ENCODE peak calls at places on chromosome 17, in seven cellular contexts. L, O, I, Y, Q, V and F are unnamed samples.

GRCh38 chr17:8375738-8376259 is 705 bp downstream of the KRABD2 start:
- DNase-seq in O (no peak), L (no peak), Y (no peak), Q (peak), I (peak), V (no peak), F (peak)

GRCh38 chr17:82214012-82214628 is 1.5 kb upstream of the CCDC57 start:
- DNase-seq in Y (peak), L (no peak), V (no peak), Q (no peak), O (no peak), I (no peak), F (no peak)

GRCh38 chr17:8015957-8016631 is 13.7 kb downstream of the GUCY2D start:
- DNase-seq in L (no peak), I (no peak), Q (no peak), V (no peak), O (no peak), Y (no peak), F (no peak)

GRCh38 chr17:17520599-17521232 is 24.5 kb upstream of the RASD1 start:
- DNase-seq in I (no peak), O (no peak), V (no peak), Q (no peak), Y (no peak), L (no peak), F (no peak)

GRCh38 chr17:17156511-17156910 is 49.6 kb downstream of the PLD6 start:
- DNase-seq in Y (no peak), V (no peak), Q (no peak), O (no peak), I (peak), L (no peak), F (peak)

GRCh38 chr17:82200743-82201497 is 11.7 kb downstream of the CCDC57 start:
- DNase-seq in Q (peak), I (no peak), L (no peak), V (no peak), O (no peak), Y (no peak), F (no peak)

GRCh38 chr17:48134912-48135480 is 27.4 kb downstream of the SNX11 start:
- DNase-seq in Q (no peak), O (no peak), V (peak), I (no peak), L (no peak), Y (peak), F (no peak)

GRCh38 chr17:28381141-28381825 is 9.8 kb downstream of the SARM1 start:
- DNase-seq in I (peak), V (peak), Q (no peak), O (no peak), Y (no peak), L (no peak), F (peak)

GRCh38 chr17:64057701-64058263 is 37.3 kb upstream of the ICAM2 start:
- DNase-seq in Y (no peak), Q (peak), V (no peak), L (no peak), I (no peak), O (no peak), F (no peak)

GRCh38 chr17:6496116-6496481 is 51.8 kb downstream of the PIMREG start:
- DNase-seq in V (peak), Y (peak), Q (no peak), L (no peak), O (no peak), I (no peak), F (no peak)

GRCh38 chr17:41338961-41339485 is 11.6 kb downstream of the KRT33A start:
- DNase-seq in Y (no peak), O (no peak), L (no peak), I (peak), Q (peak), V (no peak), F (peak)

GRCh38 chr17:8162997-8163977 is 539 bp upstream of the VAMP2 start:
- DNase-seq in L (no peak), V (peak), I (no peak), Q (no peak), Y (no peak), O (no peak), F (no peak)

GRCh38 chr17:73657473-73658116 is 13.3 kb upstream of the SDK2 start:
- DNase-seq in Q (peak), V (peak), I (peak), O (peak), L (peak), Y (peak), F (peak)

GRCh38 chr17:33481652-33482051 is 188.6 kb upstream of the ASIC2 start:
- DNase-seq in O (no peak), Y (no peak), Q (no peak), V (no peak), L (no peak), I (no peak), F (no peak)

GRCh38 chr17:79322216-79323123 is 247.8 kb downstream of the ENGASE start:
- DNase-seq in Q (no peak), I (no peak), V (no peak), Y (no peak), O (no peak), L (no peak), F (no peak)

GRCh38 chr17:74960739-74961342 is 11.7 kb downstream of the HID1 start:
- DNase-seq in L (no peak), O (peak), Q (peak), Y (peak), V (peak), I (peak), F (peak)

GRCh38 chr17:16191604-16192003 is 23.7 kb downstream of the NCOR1 start:
- DNase-seq in Q (no peak), V (no peak), Y (no peak), I (peak), O (no peak), L (no peak), F (peak)

GRCh38 chr17:78600181-78600651 is 23.0 kb upstream of the DNAH17 start:
- DNase-seq in I (peak), L (no peak), Y (no peak), V (no peak), O (no peak), Q (no peak), F (peak)

GRCh38 chr17:63479495-63480184 is 2.8 kb downstream of the ACE start:
- DNase-seq in O (no peak), L (no peak), V (no peak), Y (no peak), I (no peak), Q (no peak), F (no peak)

GRCh38 chr17:29621751-29622194 is 939 bp downstream of the CORO6 start:
- DNase-seq in V (no peak), L (no peak), Q (no peak), I (no peak), Y (no peak), O (no peak), F (peak)

GRCh38 chr17:83062818-83063671 is 16.4 kb upstream of the METRNL start:
- DNase-seq in O (no peak), I (no peak), Y (no peak), V (no peak), Q (no peak), L (no peak), F (no peak)

GRCh38 chr17:11628831-11629230 is 30.6 kb downstream of the DNAH9 start:
- DNase-seq in Y (no peak), L (no peak), I (no peak), V (no peak), Q (no peak), O (no peak), F (no peak)

GRCh38 chr17:7114241-7114874 is at the start of gene ASGR2:
- DNase-seq in V (no peak), L (no peak), I (no peak), O (no peak), Q (no peak), Y (no peak), F (no peak)

GRCh38 chr17:70613681-70614080 is 444.3 kb downstream of the KCNJ2 start:
- DNase-seq in Q (peak), L (no peak), Y (no peak), O (no peak), V (no peak), I (peak), F (no peak)

GRCh38 chr17:77696151-77696719 is 262.3 kb upstream of the TNRC6C start:
- DNase-seq in Y (no peak), V (no peak), O (no peak), L (no peak), Q (no peak), I (no peak), F (no peak)

GRCh38 chr17:58666858-58667267 is 25.0 kb downstream of the TEX14 start:
- DNase-seq in I (peak), Q (peak), Y (peak), L (peak), O (no peak), V (peak), F (peak)

GRCh38 chr17:41885733-41886132 is 20.5 kb upstream of the KLHL11 start:
- DNase-seq in I (no peak), Y (peak), Q (no peak), V (peak), O (no peak), L (no peak), F (no peak)

GRCh38 chr17:44522883-44523671 is 19.9 kb upstream of the GPATCH8 start:
- DNase-seq in O (peak), Y (peak), V (peak), I (peak), Q (peak), L (peak), F (peak)

GRCh38 chr17:17380156-17380925 is 77.2 kb downstream of the NT5M start:
- DNase-seq in O (no peak), V (no peak), I (no peak), L (no peak), Q (no peak), Y (no peak), F (no peak)

GRCh38 chr17:49508061-49508865 is 13.2 kb downstream of the NGFR start:
- DNase-seq in L (no peak), Q (no peak), I (peak), O (no peak), Y (no peak), V (peak), F (peak)

GRCh38 chr17:80755650-80756405 is 211.2 kb downstream of the RPTOR start:
- DNase-seq in V (no peak), Q (no peak), O (no peak), I (no peak), L (no peak), Y (peak), F (no peak)

GRCh38 chr17:34651267-34651955 is 72.0 kb downstream of the TMEM132E start:
- DNase-seq in O (no peak), Y (no peak), I (no peak), L (no peak), V (peak), Q (no peak), F (no peak)

GRCh38 chr17:50793007-50793406 is 25.7 kb upstream of the ANKRD40CL start:
- DNase-seq in V (no peak), O (no peak), Q (no peak), Y (no peak), L (no peak), I (no peak), F (no peak)

GRCh38 chr17:40121191-40121885 is 433 bp upstream of the MSL1 start:
- DNase-seq in V (peak), Q (peak), Y (no peak), L (peak), O (no peak), I (peak), F (peak)

GRCh38 chr17:48129981-48130380 is 22.4 kb downstream of the SNX11 start:
- DNase-seq in Q (no peak), Y (no peak), L (no peak), V (no peak), O (no peak), I (no peak), F (no peak)

GRCh38 chr17:59762022-59762825 is 54.8 kb downstream of the VMP1 start:
- DNase-seq in O (no peak), I (peak), Q (peak), V (no peak), L (no peak), Y (peak), F (peak)

GRCh38 chr17:48002208-48002919 is 31.5 kb downstream of the CDK5RAP3 start:
- DNase-seq in I (peak), L (peak), O (peak), Q (peak), V (no peak), Y (peak), F (peak)